ENCODE peak calls at places on chromosomes 4 and X, in six cellular contexts. G is tibial artery; W is stimulated activated CD4-positive, alpha-beta T cell treated with anti-CD3 and anti-CD28 coated beads, TNF-alpha, amount 100 ng/mL, for 4 hours; I is NCI-H774; F is mesothelial cell of epicardium; T is type B pancreatic cell. X is an unnamed sample.

GRCh38 chr4:39514888-39515401 is 12.3 kb downstream of the UGDH start:
- DNase-seq in G (no peak), W (no peak), I (no peak), F (no peak), T (no peak), X (no peak)

GRCh38 chr4:13642576-13642975 is 15.1 kb upstream of the BOD1L1 start:
- DNase-seq in G (peak), W (no peak), I (no peak), F (no peak), T (no peak), X (no peak)

GRCh38 chr4:52265781-52266525 is 214.8 kb downstream of the SPATA18 start:
- DNase-seq in G (no peak), W (no peak), I (peak), F (no peak), T (no peak), X (no peak)

GRCh38 chr4:57053508-57053907 is 56.7 kb downstream of the IGFBP7 start:
- DNase-seq in G (no peak), W (no peak), I (no peak), F (no peak), T (no peak), X (no peak)

GRCh38 chrX:137427813-137428212 is 138.1 kb upstream of the ZIC3 start:
- DNase-seq in G (no peak), W (no peak), I (no peak), F (no peak), T (no peak), X (no peak)

GRCh38 chr4:128386761-128387599 is 99.4 kb upstream of the PGRMC2 start:
- DNase-seq in G (peak), W (no peak), I (no peak), F (no peak), T (no peak), X (no peak)

GRCh38 chr4:55116450-55116849 is 8.9 kb downstream of the KDR start:
- DNase-seq in G (no peak), W (no peak), I (no peak), F (no peak), T (no peak), X (no peak)

GRCh38 chr4:140020457-140021361 is 133.3 kb downstream of the MAML3 start:
- DNase-seq in G (no peak), W (no peak), I (no peak), F (no peak), T (no peak), X (no peak)

GRCh38 chrX:24259544-24260240 is 54.2 kb downstream of the SUPT20HL2 start:
- DNase-seq in G (peak), W (no peak), I (peak), F (no peak), T (no peak), X (no peak)

GRCh38 chrX:39716401-39716800 is 381.4 kb downstream of the BCOR start:
- DNase-seq in G (no peak), W (no peak), I (no peak), F (no peak), T (no peak), X (no peak)

GRCh38 chr4:6308890-6309643 is 39.4 kb downstream of the WFS1 start:
- DNase-seq in G (no peak), W (no peak), I (peak), F (peak), T (no peak), X (no peak)

GRCh38 chrX:8755116-8755515 is 23.2 kb upstream of the ANOS1 start:
- DNase-seq in G (no peak), W (no peak), I (no peak), F (no peak), T (no peak), X (no peak)

GRCh38 chr4:183450108-183450507 is 5.7 kb downstream of the CDKN2AIP start:
- DNase-seq in G (no peak), W (no peak), I (no peak), F (no peak), T (no peak), X (no peak)

X was measured in activated CD4-positive, CD25-positive, alpha-beta regulatory T cell.